ENCODE peak calls at places on chromosomes 13 and 19, in six cellular contexts. One of them, this sample, is unnamed.

GRCh38 chr19:2974342-2974932 is 2.9 kb upstream of the TLE6 start:
- DNase-seq in activated effector memory CD4-positive, alpha-beta T cell treated with anti-CD3 and anti-CD28 coated beads, Interleukin-2, amount 50 U/mL, for 16 hours: no peak
- DNase-seq in smooth muscle cell of the brain vasculature: no peak
- DNase-seq in T-helper 17 cell: no peak
- DNase-seq in right cardiac atrium: peak
- DNase-seq in stimulated activated CD8-positive, alpha-beta memory T cell treated with anti-CD3 and anti-CD28 coated beads, Interleukin-2, amount 100 ng/mL, for 48 hours: no peak
- DNase-seq in this sample: peak

GRCh38 chr19:29715695-29716581 is 877 bp upstream of the C19orf12 start:
- DNase-seq in activated effector memory CD4-positive, alpha-beta T cell treated with anti-CD3 and anti-CD28 coated beads, Interleukin-2, amount 50 U/mL, for 16 hours: no peak
- DNase-seq in smooth muscle cell of the brain vasculature: no peak
- DNase-seq in T-helper 17 cell: no peak
- DNase-seq in right cardiac atrium: no peak
- DNase-seq in stimulated activated CD8-positive, alpha-beta memory T cell treated with anti-CD3 and anti-CD28 coated beads, Interleukin-2, amount 100 ng/mL, for 48 hours: no peak
- DNase-seq in this sample: no peak

GRCh38 chr19:48804496-48804895 is 6.3 kb downstream of the BCAT2 start:
- DNase-seq in activated effector memory CD4-positive, alpha-beta T cell treated with anti-CD3 and anti-CD28 coated beads, Interleukin-2, amount 50 U/mL, for 16 hours: no peak
- DNase-seq in smooth muscle cell of the brain vasculature: no peak
- DNase-seq in T-helper 17 cell: no peak
- DNase-seq in right cardiac atrium: no peak
- DNase-seq in stimulated activated CD8-positive, alpha-beta memory T cell treated with anti-CD3 and anti-CD28 coated beads, Interleukin-2, amount 100 ng/mL, for 48 hours: no peak
- DNase-seq in this sample: no peak

GRCh38 chr19:55365245-55365644 is 2.2 kb upstream of the GARIN5B start:
- DNase-seq in activated effector memory CD4-positive, alpha-beta T cell treated with anti-CD3 and anti-CD28 coated beads, Interleukin-2, amount 50 U/mL, for 16 hours: no peak
- DNase-seq in smooth muscle cell of the brain vasculature: no peak
- DNase-seq in T-helper 17 cell: no peak
- DNase-seq in right cardiac atrium: no peak
- DNase-seq in stimulated activated CD8-positive, alpha-beta memory T cell treated with anti-CD3 and anti-CD28 coated beads, Interleukin-2, amount 100 ng/mL, for 48 hours: no peak
- DNase-seq in this sample: no peak

GRCh38 chr13:83691966-83692365 is 190.3 kb downstream of the SLITRK1 start:
- DNase-seq in activated effector memory CD4-positive, alpha-beta T cell treated with anti-CD3 and anti-CD28 coated beads, Interleukin-2, amount 50 U/mL, for 16 hours: no peak
- DNase-seq in smooth muscle cell of the brain vasculature: no peak
- DNase-seq in T-helper 17 cell: no peak
- DNase-seq in right cardiac atrium: no peak
- DNase-seq in stimulated activated CD8-positive, alpha-beta memory T cell treated with anti-CD3 and anti-CD28 coated beads, Interleukin-2, amount 100 ng/mL, for 48 hours: no peak
- DNase-seq in this sample: no peak

GRCh38 chr19:57363734-57364181 is 407 bp downstream of the TRAPPC2B start:
- DNase-seq in activated effector memory CD4-positive, alpha-beta T cell treated with anti-CD3 and anti-CD28 coated beads, Interleukin-2, amount 50 U/mL, for 16 hours: no peak
- DNase-seq in smooth muscle cell of the brain vasculature: no peak
- DNase-seq in T-helper 17 cell: no peak
- DNase-seq in right cardiac atrium: peak
- DNase-seq in stimulated activated CD8-positive, alpha-beta memory T cell treated with anti-CD3 and anti-CD28 coated beads, Interleukin-2, amount 100 ng/mL, for 48 hours: no peak
- DNase-seq in this sample: peak

GRCh38 chr13:96532804-96533203 is 442.9 kb downstream of the HS6ST3 start:
- DNase-seq in activated effector memory CD4-positive, alpha-beta T cell treated with anti-CD3 and anti-CD28 coated beads, Interleukin-2, amount 50 U/mL, for 16 hours: no peak
- DNase-seq in smooth muscle cell of the brain vasculature: no peak
- DNase-seq in T-helper 17 cell: no peak
- DNase-seq in right cardiac atrium: no peak
- DNase-seq in stimulated activated CD8-positive, alpha-beta memory T cell treated with anti-CD3 and anti-CD28 coated beads, Interleukin-2, amount 100 ng/mL, for 48 hours: no peak
- DNase-seq in this sample: no peak

GRCh38 chr13:106493569-106493968 is 41.9 kb downstream of the EFNB2 start:
- DNase-seq in activated effector memory CD4-positive, alpha-beta T cell treated with anti-CD3 and anti-CD28 coated beads, Interleukin-2, amount 50 U/mL, for 16 hours: no peak
- DNase-seq in smooth muscle cell of the brain vasculature: no peak
- DNase-seq in T-helper 17 cell: no peak
- DNase-seq in right cardiac atrium: no peak
- DNase-seq in stimulated activated CD8-positive, alpha-beta memory T cell treated with anti-CD3 and anti-CD28 coated beads, Interleukin-2, amount 100 ng/mL, for 48 hours: no peak
- DNase-seq in this sample: no peak

GRCh38 chr19:53432088-53432661 is 391 bp downstream of the ZNF761 start:
- DNase-seq in activated effector memory CD4-positive, alpha-beta T cell treated with anti-CD3 and anti-CD28 coated beads, Interleukin-2, amount 50 U/mL, for 16 hours: no peak
- DNase-seq in smooth muscle cell of the brain vasculature: no peak
- DNase-seq in T-helper 17 cell: no peak
- DNase-seq in right cardiac atrium: peak
- DNase-seq in stimulated activated CD8-positive, alpha-beta memory T cell treated with anti-CD3 and anti-CD28 coated beads, Interleukin-2, amount 100 ng/mL, for 48 hours: peak
- DNase-seq in this sample: peak

GRCh38 chr13:26247608-26248007 is 6.3 kb upstream of the CDK8 start:
- DNase-seq in activated effector memory CD4-positive, alpha-beta T cell treated with anti-CD3 and anti-CD28 coated beads, Interleukin-2, amount 50 U/mL, for 16 hours: no peak
- DNase-seq in smooth muscle cell of the brain vasculature: no peak
- DNase-seq in T-helper 17 cell: no peak
- DNase-seq in right cardiac atrium: no peak
- DNase-seq in stimulated activated CD8-positive, alpha-beta memory T cell treated with anti-CD3 and anti-CD28 coated beads, Interleukin-2, amount 100 ng/mL, for 48 hours: no peak
- DNase-seq in this sample: no peak

GRCh38 chr19:54411033-54411432 is 4.2 kb upstream of the TTYH1 start:
- DNase-seq in activated effector memory CD4-positive, alpha-beta T cell treated with anti-CD3 and anti-CD28 coated beads, Interleukin-2, amount 50 U/mL, for 16 hours: no peak
- DNase-seq in smooth muscle cell of the brain vasculature: no peak
- DNase-seq in T-helper 17 cell: no peak
- DNase-seq in right cardiac atrium: no peak
- DNase-seq in stimulated activated CD8-positive, alpha-beta memory T cell treated with anti-CD3 and anti-CD28 coated beads, Interleukin-2, amount 100 ng/mL, for 48 hours: no peak
- DNase-seq in this sample: no peak

GRCh38 chr19:3346677-3347353 is 19.6 kb upstream of the NFIC start:
- DNase-seq in activated effector memory CD4-positive, alpha-beta T cell treated with anti-CD3 and anti-CD28 coated beads, Interleukin-2, amount 50 U/mL, for 16 hours: no peak
- DNase-seq in smooth muscle cell of the brain vasculature: no peak
- DNase-seq in T-helper 17 cell: no peak
- DNase-seq in right cardiac atrium: peak
- DNase-seq in stimulated activated CD8-positive, alpha-beta memory T cell treated with anti-CD3 and anti-CD28 coated beads, Interleukin-2, amount 100 ng/mL, for 48 hours: no peak
- DNase-seq in this sample: peak